ENCODE peak calls at places on chromosome 19, in five cellular contexts. One of them, this sample, is unnamed.

GRCh38 chr19:34482380-34483250 is 1.1 kb downstream of the WTIP start:
- DNase-seq in GDM1: no peak
- DNase-seq in fibroblast of lung: peak
- DNase-seq in EL: peak
- DNase-seq in naive thymus-derived CD8-positive, alpha-beta T cell: no peak
- DNase-seq in this sample: no peak

GRCh38 chr19:48728882-48729645 is 9.5 kb upstream of the MAMSTR start:
- DNase-seq in GDM1: no peak
- DNase-seq in fibroblast of lung: no peak
- DNase-seq in EL: no peak
- DNase-seq in naive thymus-derived CD8-positive, alpha-beta T cell: no peak
- DNase-seq in this sample: no peak

GRCh38 chr19:42092350-42092749 is 16.4 kb downstream of the ZNF574 start:
- DNase-seq in GDM1: no peak
- DNase-seq in fibroblast of lung: no peak
- DNase-seq in EL: peak
- DNase-seq in naive thymus-derived CD8-positive, alpha-beta T cell: no peak
- DNase-seq in this sample: no peak

GRCh38 chr19:14149509-14149994 is 13.2 kb upstream of the ASF1B start:
- DNase-seq in GDM1: no peak
- DNase-seq in fibroblast of lung: peak
- DNase-seq in EL: no peak
- DNase-seq in naive thymus-derived CD8-positive, alpha-beta T cell: peak
- DNase-seq in this sample: no peak

GRCh38 chr19:45340899-45341453 is 426 bp downstream of the KLC3 start:
- DNase-seq in GDM1: no peak
- DNase-seq in fibroblast of lung: peak
- DNase-seq in EL: no peak
- DNase-seq in naive thymus-derived CD8-positive, alpha-beta T cell: no peak
- DNase-seq in this sample: peak

GRCh38 chr19:29831041-29831548 is 19.3 kb downstream of the CCNE1 start:
- DNase-seq in GDM1: no peak
- DNase-seq in fibroblast of lung: no peak
- DNase-seq in EL: no peak
- DNase-seq in naive thymus-derived CD8-positive, alpha-beta T cell: peak
- DNase-seq in this sample: no peak

GRCh38 chr19:21092107-21092506 is 10.1 kb downstream of the ZNF714 start:
- DNase-seq in GDM1: no peak
- DNase-seq in fibroblast of lung: peak
- DNase-seq in EL: peak
- DNase-seq in naive thymus-derived CD8-positive, alpha-beta T cell: no peak
- DNase-seq in this sample: no peak

GRCh38 chr19:56141416-56141992 is 417 bp downstream of the ZNF444 start:
- DNase-seq in GDM1: no peak
- DNase-seq in fibroblast of lung: no peak
- DNase-seq in EL: no peak
- DNase-seq in naive thymus-derived CD8-positive, alpha-beta T cell: peak
- DNase-seq in this sample: no peak

GRCh38 chr19:45153339-45154063 is 7.3 kb downstream of the NKPD1 start:
- DNase-seq in GDM1: no peak
- DNase-seq in fibroblast of lung: peak
- DNase-seq in EL: peak
- DNase-seq in naive thymus-derived CD8-positive, alpha-beta T cell: peak
- DNase-seq in this sample: no peak

This sample was measured in brain microvascular endothelial cell.